ENCODE peak calls at places on chromosomes 7 and 10, in six cellular contexts. X is CD8-positive, alpha-beta T cell; O is lower lobe of right lung; G is neural progenitor cell; S is adrenal gland; Y is prostate gland. U is an unnamed sample.
A peak's percentile ranks its signal among the peaks of the same experiment; 100 is the strongest.

GRCh38 chr10:63376560-63377304 is 89.0 kb downstream of the JMJD1C start:
- DNase-seq in S (no peak), O (no peak), X (no peak), G (no peak), Y (no peak), U (no peak)

GRCh38 chr7:76023002-76023401 is 24.8 kb downstream of the STYXL1 start:
- DNase-seq in X (no peak), G (no peak), O (no peak), S (peak; percentile 39), Y (no peak), U (no peak)

GRCh38 chr7:131424219-131424822 is 96.6 kb downstream of the MKLN1 start:
- DNase-seq in O (no peak), S (no peak), Y (no peak), G (peak; percentile 20), X (no peak), U (no peak)

GRCh38 chr7:8208661-8209060 is 53.3 kb downstream of the ICA1 start:
- DNase-seq in S (no peak), X (no peak), Y (no peak), O (no peak), G (no peak), U (no peak)

GRCh38 chr7:27409776-27410175 is 167.2 kb downstream of the EVX1 start:
- DNase-seq in G (no peak), S (no peak), Y (no peak), O (no peak), X (no peak), U (no peak)

GRCh38 chr7:11505471-11505870 is 326.5 kb downstream of the THSD7A start:
- DNase-seq in Y (no peak), S (no peak), G (no peak), X (no peak), O (no peak), U (no peak)

GRCh38 chr10:69332278-69333010 is 54.1 kb downstream of the HK1 start:
- DNase-seq in G (no peak), S (no peak), Y (no peak), O (no peak), X (no peak), U (no peak)

GRCh38 chr7:129013048-129013721 is 41.7 kb downstream of the TNPO3 start:
- DNase-seq in Y (no peak), G (no peak), S (no peak), O (no peak), X (no peak), U (no peak)

GRCh38 chr10:93478873-93479272 is 3.3 kb downstream of the MYOF start:
- DNase-seq in S (no peak), G (no peak), Y (no peak), O (no peak), X (no peak), U (no peak)

GRCh38 chr10:49657606-49658005 is 21.8 kb upstream of the C10orf53 start:
- DNase-seq in Y (no peak), S (no peak), O (no peak), G (no peak), X (no peak), U (no peak)

GRCh38 chr7:121159553-121159952 is 169.2 kb upstream of the WNT16 start:
- DNase-seq in Y (no peak), O (no peak), S (no peak), X (no peak), G (no peak), U (no peak)

GRCh38 chr7:121164247-121164646 is 164.6 kb upstream of the WNT16 start:
- DNase-seq in Y (no peak), X (no peak), S (no peak), G (peak; percentile 5), O (no peak), U (no peak)

GRCh38 chr7:121160150-121161008 is 168.4 kb upstream of the WNT16 start:
- DNase-seq in O (no peak), G (no peak), Y (no peak), X (no peak), S (no peak), U (no peak)

GRCh38 chr7:121166885-121167284 is 161.9 kb upstream of the WNT16 start:
- DNase-seq in S (no peak), X (no peak), O (no peak), Y (no peak), G (peak; percentile 4), U (no peak)

GRCh38 chr7:121163699-121164098 is 165.1 kb upstream of the WNT16 start:
- DNase-seq in S (no peak), G (no peak), X (no peak), O (no peak), Y (no peak), U (no peak)
- TF ChIP-seq CTCF in S (no peak), G (no peak), X (no peak), O (no peak), Y (no peak), U (no peak)

GRCh38 chr10:51022933-51023585 is 51.2 kb upstream of the PRKG1 start:
- DNase-seq in S (no peak), X (no peak), O (no peak), G (no peak), Y (no peak), U (no peak)
- H3K27ac ChIP-seq in S (no peak overlapping the region), X (no peak overlapping the region), O (peak overlapping the region; percentile 37), G (no peak overlapping the region), Y (no peak overlapping the region), U (no peak overlapping the region)

DNA sequence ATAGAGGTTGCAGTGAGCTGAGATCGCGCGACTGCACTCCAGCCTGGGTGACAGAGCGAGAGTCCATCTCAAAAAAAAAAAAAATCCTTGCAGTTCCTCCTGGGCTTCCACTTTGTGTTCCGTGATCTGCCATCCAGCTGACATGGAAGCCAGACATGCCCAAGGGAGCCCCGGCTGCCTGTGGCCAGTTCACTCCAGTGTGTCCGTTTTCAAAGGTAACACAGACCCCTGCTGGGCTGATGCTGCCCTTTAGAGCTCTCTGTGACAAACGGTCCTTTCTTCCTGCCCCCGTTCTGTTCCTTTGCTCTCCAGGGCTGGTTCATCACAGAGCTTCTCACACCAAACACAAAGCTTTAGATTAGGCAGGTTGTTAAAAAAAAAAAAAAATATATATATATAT is 130.8 kb downstream of the CUL2 start:
- DNase-seq in Y (no peak), X (no peak), O (no peak), S (no peak), G (peak; percentile 26), U (no peak)
- TF ChIP-seq CTCF in Y (no peak), X (no peak), O (no peak), S (no peak), G (no peak), U (no peak)

GRCh38 chr10:4170181-4170580 is 385.2 kb upstream of the KLF6 start:
- DNase-seq in X (no peak), G (no peak), Y (no peak), O (no peak), S (no peak), U (no peak)
- H3K27ac ChIP-seq in X (no peak overlapping the region), G (no peak overlapping the region), Y (no peak overlapping the region), O (no peak overlapping the region), S (no peak overlapping the region), U (no peak overlapping the region)

DNA sequence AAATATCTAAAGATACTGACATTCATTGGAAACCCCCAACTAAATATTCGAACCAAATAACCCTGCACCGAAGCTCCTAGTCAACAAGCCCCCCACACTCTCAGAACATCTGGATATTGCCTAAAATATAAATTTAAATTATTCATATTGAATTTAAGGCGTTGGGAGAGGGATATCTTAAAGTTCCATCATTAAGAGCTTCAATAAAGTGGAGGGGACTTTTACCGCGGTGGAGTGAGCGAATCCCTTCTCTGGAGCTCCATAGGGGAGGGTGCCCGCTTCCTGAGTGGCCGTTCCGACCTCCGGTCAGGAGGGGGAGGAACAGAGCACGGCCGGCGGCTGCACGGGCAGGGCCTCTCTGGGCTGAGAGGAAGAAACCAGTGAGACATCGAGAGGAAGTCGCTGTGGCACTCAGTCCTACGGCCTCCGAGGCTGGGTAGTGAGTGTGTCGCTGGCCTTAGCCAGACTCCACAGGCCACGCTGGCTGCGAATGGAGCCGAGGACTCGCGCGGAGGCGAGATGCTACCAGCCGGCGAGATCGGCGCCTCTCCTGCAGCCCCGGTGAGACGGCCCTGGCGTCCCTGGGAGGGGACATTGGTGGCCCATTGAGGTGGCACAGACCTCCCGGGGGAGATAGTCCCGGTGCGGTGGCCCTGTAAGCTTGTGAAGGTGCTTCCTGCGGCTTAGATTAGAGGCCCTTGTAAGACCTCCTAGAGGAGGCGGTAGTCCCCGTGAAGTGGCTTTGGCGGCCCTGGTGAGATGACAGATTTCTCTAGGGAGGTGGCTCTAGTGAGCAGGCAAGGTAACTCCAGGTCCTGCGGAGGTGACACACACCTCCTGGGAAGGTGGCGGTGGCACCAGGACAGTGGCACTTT is at the start of gene RINT1:
- DNase-seq in S (peak; percentile 92), X (peak; percentile 85), Y (peak; percentile 86), O (peak; percentile 95), G (peak; percentile 95), U (peak; percentile 94)
- TF ChIP-seq CTCF in S (peak; percentile 35), X (peak; percentile 57), Y (peak; percentile 67), O (peak; percentile 75), G (peak; percentile 84), U (peak; percentile 24)

DNA sequence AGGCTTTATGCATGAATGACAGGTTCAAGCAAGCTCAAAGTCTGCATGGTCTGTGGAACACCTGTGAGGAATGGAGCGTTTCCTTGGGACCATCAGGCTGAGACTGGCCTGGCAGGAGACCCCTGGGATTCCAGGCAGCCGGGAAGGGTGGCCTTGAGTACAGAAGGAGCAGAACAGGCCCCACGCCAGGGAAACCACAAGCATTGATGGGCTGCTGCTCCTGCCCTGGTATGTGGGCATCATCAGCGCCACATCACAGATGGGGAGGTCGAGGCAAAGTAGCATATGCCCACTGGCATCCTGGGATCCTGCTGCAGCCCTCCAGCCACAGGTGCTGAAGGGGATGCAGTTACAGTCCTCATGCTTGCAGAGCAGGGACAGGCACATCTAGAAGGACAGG is 40.9 kb downstream of the ANTXRL start:
- DNase-seq in S (no peak), Y (no peak), X (no peak), G (no peak), O (no peak), U (no peak)
- H3K27ac ChIP-seq in S (no peak overlapping the region), Y (no peak overlapping the region), X (no peak overlapping the region), G (no peak overlapping the region), O (no peak overlapping the region), U (peak overlapping the region; percentile 98)

DNA sequence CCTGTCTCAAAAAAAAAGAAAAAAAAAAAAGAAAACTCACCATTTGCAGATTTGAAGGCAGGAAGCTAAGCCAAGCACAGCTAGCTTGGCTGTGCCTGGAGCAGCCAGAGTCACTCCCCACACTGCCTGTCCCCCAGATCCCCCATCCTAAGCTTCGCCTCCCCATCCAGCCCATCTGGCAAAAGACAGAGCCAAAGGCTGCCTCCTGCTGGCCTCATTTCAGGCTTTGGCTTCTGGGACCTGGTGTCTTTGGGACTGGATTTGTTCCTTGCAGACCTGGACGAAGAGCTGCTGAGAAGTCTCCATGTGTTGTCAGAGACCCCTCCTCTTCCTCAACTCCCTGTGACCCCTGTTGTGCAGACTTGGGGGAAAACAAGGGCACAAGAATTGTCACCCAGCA is 8.1 kb downstream of the ASL start:
- DNase-seq in Y (no peak), G (no peak), S (no peak), O (no peak), X (no peak), U (no peak)
- TF ChIP-seq CTCF in Y (no peak), G (no peak), S (no peak), O (no peak), X (no peak), U (no peak)

GRCh38 chr7:73565675-73566342 is 8.3 kb upstream of the BCL7B start:
- DNase-seq in Y (no peak), S (no peak), O (no peak), X (no peak), G (no peak), U (no peak)
- H3K27ac ChIP-seq in Y (no peak overlapping the region), S (no peak overlapping the region), O (no peak overlapping the region), X (no peak overlapping the region), G (no peak overlapping the region), U (no peak overlapping the region)

GRCh38 chr10:101237080-101237817 is 8.0 kb upstream of the LBX1 start:
- DNase-seq in O (no peak), G (peak; percentile 72), Y (no peak), S (no peak), X (no peak), U (no peak)
- TF ChIP-seq CTCF in O (no peak), G (no peak), Y (no peak), S (no peak), X (no peak), U (no peak)

U was measured in dorsolateral prefrontal cortex.